ENCODE peak calls at places on chromosomes 3 and 15, in four cellular contexts. K, R, A and Y are unnamed samples.

GRCh38 chr15:90780916-90781315 is 63.8 kb downstream of the BLM start:
- DNase-seq in K (no peak), A (no peak), R (no peak), Y (no peak)

GRCh38 chr3:72739521-72740466 is 108.5 kb downstream of the SHQ1 start:
- DNase-seq in A (no peak), K (no peak), R (no peak), Y (no peak)

GRCh38 chr3:25461946-25462345 is 33.9 kb downstream of the RARB start:
- DNase-seq in R (no peak), K (no peak), A (no peak), Y (no peak)

GRCh38 chr3:23183731-23184130 is 19.4 kb upstream of the UBE2E2 start:
- DNase-seq in A (peak; percentile 73), R (no peak), K (peak; percentile 46), Y (no peak)

GRCh38 chr3:29486087-29486486 is 205.2 kb downstream of the RBMS3 start:
- DNase-seq in K (no peak), R (no peak), A (no peak), Y (no peak)

GRCh38 chr3:179068779-179069530 is 2.7 kb downstream of the ZMAT3 start:
- DNase-seq in A (peak; percentile 11), R (no peak), K (no peak), Y (no peak)

GRCh38 chr3:98763076-98763475 is at the start of gene ST3GAL6:
- DNase-seq in A (no peak), R (no peak), K (no peak), Y (peak; percentile 51)

GRCh38 chr3:15305366-15305844 is 27.0 kb downstream of the SH3BP5 start:
- DNase-seq in A (peak; percentile 91), R (peak; percentile 24), K (no peak), Y (no peak)

GRCh38 chr3:64199933-64200332 is 25.3 kb downstream of the PRICKLE2 start:
- DNase-seq in K (no peak), A (no peak), R (no peak), Y (no peak)

GRCh38 chr3:125261031-125261430 is 48.5 kb upstream of the SLC12A8 start:
- DNase-seq in K (no peak), A (no peak), R (no peak), Y (no peak)

GRCh38 chr3:55330355-55330754 is 156.8 kb downstream of the WNT5A start:
- DNase-seq in K (no peak), A (peak; percentile 29), R (no peak), Y (no peak)

GRCh38 chr15:50206020-50206419 is 24.0 kb downstream of the SLC27A2 start:
- DNase-seq in R (no peak), A (no peak), K (no peak), Y (no peak)

GRCh38 chr15:63010920-63011693 is 31.4 kb upstream of the TPM1 start:
- DNase-seq in A (no peak), K (no peak), R (no peak), Y (no peak)

GRCh38 chr15:34039506-34040123 is 611 bp upstream of the AVEN start:
- DNase-seq in R (no peak), K (no peak), A (no peak), Y (no peak)

GRCh38 chr3:142022381-142022780 is 127.0 kb downstream of the TFDP2 start:
- DNase-seq in K (no peak), A (no peak), R (no peak), Y (no peak)

GRCh38 chr3:25900171-25900570 is 110.3 kb downstream of the OXSM start:
- DNase-seq in K (no peak), A (no peak), R (no peak), Y (no peak)

GRCh38 chr3:184592411-184593200 is 31.0 kb downstream of the EPHB3 start:
- DNase-seq in A (peak; percentile 89), R (no peak), K (no peak), Y (no peak)

GRCh38 chr3:45362768-45363167 is 25.6 kb upstream of the LARS2 start:
- DNase-seq in R (no peak), K (no peak), A (no peak), Y (peak; percentile 44)

GRCh38 chr15:68289057-68289456 is 11.5 kb downstream of the FEM1B start:
- DNase-seq in A (no peak), K (no peak), R (no peak), Y (no peak)

GRCh38 chr3:187062526-187063177 is 76.6 kb downstream of the RPL39L start:
- DNase-seq in K (no peak), A (no peak), R (no peak), Y (no peak)

GRCh38 chr3:18868911-18869689 is 279.2 kb upstream of the KCNH8 start:
- DNase-seq in R (no peak), K (no peak), A (no peak), Y (no peak)

GRCh38 chr15:52018693-52019393 is at the start of gene MAPK6:
- DNase-seq in R (peak; percentile 91), A (peak; percentile 97), K (peak; percentile 94), Y (peak; percentile 98)

GRCh38 chr15:101099183-101099582 is 152.7 kb downstream of the CHSY1 start:
- DNase-seq in K (no peak), A (no peak), R (no peak), Y (no peak)

GRCh38 chr3:183845090-183845489 is 19.7 kb upstream of the MAP6D1 start:
- DNase-seq in K (no peak), R (no peak), A (no peak), Y (no peak)

GRCh38 chr3:11195721-11196332 is 41.5 kb downstream of the HRH1 start:
- DNase-seq in A (peak; percentile 24), K (no peak), R (no peak), Y (no peak)

GRCh38 chr3:12750658-12751071 is 8.4 kb downstream of the TMEM40 start:
- DNase-seq in A (no peak), R (no peak), K (no peak), Y (no peak)

GRCh38 chr3:4845882-4846281 is 133.4 kb upstream of the BHLHE40 start:
- DNase-seq in R (no peak), A (no peak), K (no peak), Y (no peak)

GRCh38 chr3:115692887-115693524 is 69.7 kb downstream of the GAP43 start:
- DNase-seq in A (peak; percentile 87), R (peak; percentile 62), K (peak; percentile 78), Y (peak; percentile 65)

GRCh38 chr3:35500641-35501353 is 138.5 kb upstream of the ARPP21 start:
- DNase-seq in A (no peak), R (no peak), K (no peak), Y (no peak)